ENCODE peak calls at places on chromosome 1, in seven cellular contexts. S is endothelial cell of umbilical vein, U is OCI-LY7, K is tibial artery, R is AG09309, X is stomach, D is kidney epithelial cell. N is an unnamed sample.

GRCh38 chr1:177229781-177230180 is 59.0 kb downstream of the BRINP2 start:
- DNase-seq in S (no peak), U (no peak), K (no peak), R (no peak), X (no peak), D (no peak), N (no peak)

GRCh38 chr1:185808675-185809074 is 74.5 kb downstream of the HMCN1 start:
- DNase-seq in S (peak), U (no peak), K (no peak), R (no peak), X (no peak), D (no peak), N (no peak)

GRCh38 chr1:160125761-160126160 is 10.2 kb downstream of the ATP1A2 start:
- DNase-seq in S (no peak), U (no peak), K (no peak), R (peak), X (no peak), D (no peak), N (no peak)

GRCh38 chr1:176994926-176995596 is 169.5 kb downstream of the ASTN1 start:
- DNase-seq in S (no peak), U (no peak), K (no peak), R (no peak), X (no peak), D (no peak), N (no peak)

GRCh38 chr1:25772164-25772563 is 27.8 kb upstream of the SELENON start:
- DNase-seq in S (no peak), U (no peak), K (no peak), R (no peak), X (no peak), D (no peak), N (no peak)

GRCh38 chr1:100353988-100354387 is 1.7 kb downstream of the CDC14A start:
- DNase-seq in S (peak), U (peak), K (no peak), R (no peak), X (no peak), D (peak), N (no peak)

GRCh38 chr1:21804536-21804935 is 7.5 kb upstream of the LDLRAD2 start:
- DNase-seq in S (no peak), U (no peak), K (no peak), R (no peak), X (no peak), D (no peak), N (no peak)

GRCh38 chr1:202575906-202576653 is 134.2 kb downstream of the SYT2 start:
- DNase-seq in S (peak), U (no peak), K (no peak), R (no peak), X (no peak), D (no peak), N (no peak)

GRCh38 chr1:98988906-98989603 is 15.6 kb downstream of the PLPPR5 start:
- DNase-seq in S (no peak), U (no peak), K (no peak), R (no peak), X (no peak), D (peak), N (no peak)

GRCh38 chr1:98985687-98986086 is 19.0 kb downstream of the PLPPR5 start:
- DNase-seq in S (no peak), U (no peak), K (no peak), R (no peak), X (no peak), D (no peak), N (no peak)

GRCh38 chr1:98992844-98993243 is 11.8 kb downstream of the PLPPR5 start:
- DNase-seq in S (no peak), U (no peak), K (no peak), R (no peak), X (no peak), D (no peak), N (no peak)

DNA sequence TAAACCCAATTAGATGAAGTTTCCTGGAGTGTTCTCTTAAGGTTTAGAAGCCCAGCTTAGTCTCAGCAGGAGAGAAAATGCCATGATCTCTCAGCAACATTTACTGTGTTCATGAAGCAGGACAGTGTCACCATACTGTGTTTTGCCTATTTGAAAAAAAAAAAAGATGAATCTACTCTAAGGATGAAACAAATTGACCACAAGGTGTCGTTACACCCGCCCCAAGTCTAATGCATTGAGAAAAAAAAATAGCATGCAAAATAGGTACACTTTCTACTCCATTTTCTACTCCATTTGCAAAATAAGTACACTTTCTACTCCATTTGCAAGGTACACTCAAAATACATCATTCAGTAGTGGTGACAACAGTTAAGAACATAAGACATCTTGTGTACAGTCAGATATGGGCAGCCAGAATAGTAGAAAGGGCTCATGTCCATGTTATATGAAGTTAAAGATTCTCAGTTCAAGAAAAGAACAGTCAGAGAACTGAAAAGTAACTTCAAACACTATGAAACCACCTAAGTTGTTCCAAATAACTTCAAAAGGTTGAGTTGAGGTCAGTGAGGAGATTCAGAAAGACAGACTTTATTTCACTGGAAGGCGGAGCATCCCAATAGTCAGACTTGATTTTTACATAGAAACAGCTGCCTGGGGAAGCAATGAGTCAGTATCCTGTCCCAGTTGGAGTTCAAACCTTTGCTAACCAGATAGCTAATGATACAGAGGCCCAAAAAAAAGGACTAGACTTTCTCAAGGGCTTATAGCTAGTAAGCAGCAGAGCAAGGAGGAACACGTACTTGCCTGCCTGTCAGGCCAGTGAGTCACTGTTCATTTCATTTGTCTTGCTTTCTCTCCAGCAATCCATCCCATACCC is 13.3 kb downstream of the PLPPR5 start:
- DNase-seq in S (peak), U (peak), K (no peak), R (peak), X (no peak), D (peak), N (peak)
- TF ChIP-seq CTCF in S (peak), U (peak), K (no peak), R (no peak), X (no peak), D (peak), N (no peak)

DNA sequence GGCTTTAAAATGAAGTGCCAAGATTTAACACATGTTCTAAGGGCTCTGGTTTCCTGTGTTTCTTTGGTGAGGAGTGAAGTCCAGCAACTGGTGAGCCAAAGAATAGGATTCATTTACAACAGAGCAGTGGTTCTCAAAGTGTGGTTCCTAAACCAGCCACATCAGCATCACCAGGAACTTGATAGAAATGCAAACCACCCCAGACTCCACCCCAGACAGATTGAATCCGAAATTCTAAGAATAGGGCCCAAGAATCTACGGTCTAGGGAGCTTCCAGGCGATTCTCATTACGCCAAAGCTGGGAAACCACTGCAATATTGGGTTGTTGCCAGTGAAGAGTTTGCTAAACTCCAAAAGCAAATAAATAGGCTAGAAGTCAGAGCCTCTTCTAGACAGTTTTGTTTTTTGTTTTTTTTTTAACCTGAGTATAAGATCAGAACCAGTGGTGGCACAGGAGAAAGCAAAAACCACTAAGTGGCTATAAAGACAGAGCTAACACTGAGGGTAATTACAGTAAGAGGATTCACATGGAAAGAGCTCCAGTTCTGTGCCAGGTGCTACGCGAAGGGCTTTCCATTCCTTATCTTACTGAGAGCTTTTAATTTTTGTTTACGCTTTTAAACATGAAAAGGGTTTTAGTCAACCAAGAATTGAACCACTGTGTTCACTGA is 42.5 kb upstream of the FMO2 start:
- DNase-seq in S (no peak), U (no peak), K (peak), R (peak), X (no peak), D (no peak), N (no peak)
- H3K4me3 ChIP-seq in S (no peak), U (no peak), K (peak), R (no peak), X (no peak), D (no peak), N (no peak)

GRCh38 chr1:219876798-219877209 is 51.6 kb downstream of the SLC30A10 start:
- DNase-seq in S (no peak), U (no peak), K (no peak), R (no peak), X (no peak), D (no peak), N (no peak)
- TF ChIP-seq CTCF in S (no peak), U (peak), K (no peak), R (no peak), X (no peak), D (no peak), N (no peak)

GRCh38 chr1:39633422-39633821 is 6.0 kb downstream of the HEYL start:
- DNase-seq in S (no peak), U (no peak), K (no peak), R (no peak), X (no peak), D (no peak), N (no peak)
- H3K4me3 ChIP-seq in S (no peak), U (no peak), K (peak), R (no peak), X (no peak), D (no peak), N (no peak)

GRCh38 chr1:11676386-11677103 is 4.4 kb downstream of the MAD2L2 start:
- DNase-seq in S (no peak), U (no peak), K (no peak), R (no peak), X (no peak), D (no peak), N (no peak)
- TF ChIP-seq CTCF in S (no peak), U (peak), K (no peak), R (no peak), X (no peak), D (no peak), N (no peak)

DNA sequence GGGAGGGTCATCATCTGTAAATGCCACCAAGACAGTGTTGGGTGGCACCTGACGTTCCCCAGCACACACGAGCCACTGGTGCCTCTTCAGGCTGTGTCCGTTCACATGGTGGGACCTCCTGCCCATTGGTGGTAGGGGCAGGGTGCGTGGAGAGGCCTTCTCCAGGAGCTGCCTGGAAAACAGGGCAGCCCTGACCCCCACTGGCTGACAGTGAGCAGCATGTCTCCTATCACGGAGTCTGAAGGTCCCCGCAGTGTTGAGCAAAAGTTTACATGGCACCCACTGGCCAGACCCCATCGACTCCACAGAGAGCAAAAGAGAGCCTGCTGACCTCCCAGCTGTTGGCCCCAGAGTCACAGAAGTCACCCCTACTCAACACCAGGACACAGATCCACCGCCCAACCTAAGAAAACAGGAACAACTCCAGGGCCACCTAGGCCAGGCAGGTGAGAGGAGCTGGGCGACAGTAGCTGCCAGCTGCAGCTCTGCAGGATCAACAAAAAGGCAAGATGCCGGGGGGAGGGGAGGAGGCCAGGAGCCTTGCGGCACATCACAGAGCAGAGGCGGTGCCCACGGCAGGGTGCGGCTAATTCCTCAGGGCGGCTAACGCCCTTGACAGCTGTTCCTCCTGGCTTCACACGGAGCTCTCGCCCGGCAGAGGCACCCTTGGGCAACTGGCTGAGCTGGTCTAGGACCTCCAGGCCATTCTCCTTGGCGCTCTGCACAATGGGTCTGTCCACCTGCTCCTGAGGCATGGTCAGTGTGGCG is 14.4 kb upstream of the IFI6 start:
- DNase-seq in S (no peak), U (no peak), K (no peak), R (no peak), X (peak), D (no peak), N (no peak)
- H3K4me3 ChIP-seq in S (no peak), U (no peak), K (no peak), R (no peak), X (no peak), D (no peak), N (no peak)

N was measured in AG04449.